ENCODE peak calls at places on chromosomes 2 and 18, in seven cellular contexts. L is CD8-positive, alpha-beta memory T cell; I is GM03348; T is neural progenitor cell; G is stomach; O is GM10248; E is T1000. D is an unnamed sample.

GRCh38 chr18:35581555-35582309 is at the start of gene GALNT1:
- DNase-seq in L (peak; percentile 13), I (peak; percentile 88), T (peak; percentile 62), G (no peak), O (peak; percentile 67), E (no peak), D (no peak)

GRCh38 chr2:240783819-240784621 is 36.0 kb downstream of the KIF1A start:
- DNase-seq in L (no peak), I (no peak), T (no peak), G (no peak), O (no peak), E (no peak), D (no peak)

GRCh38 chr2:223060201-223060825 is 8.3 kb downstream of the KCNE4 start:
- DNase-seq in L (no peak), I (no peak), T (no peak), G (no peak), O (no peak), E (no peak), D (no peak)

GRCh38 chr2:199223791-199224190 is 233.9 kb downstream of the SATB2 start:
- DNase-seq in L (no peak), I (no peak), T (no peak), G (no peak), O (no peak), E (peak; percentile 17), D (no peak)

GRCh38 chr18:80154293-80154692 is 45.2 kb downstream of the ADNP2 start:
- DNase-seq in L (no peak), I (peak; percentile 34), T (peak; percentile 47), G (no peak), O (no peak), E (no peak), D (no peak)

GRCh38 chr2:111618577-111618930 is 265.4 kb downstream of the ANAPC1 start:
- DNase-seq in L (no peak), I (peak; percentile 58), T (no peak), G (no peak), O (no peak), E (no peak), D (no peak)

GRCh38 chr2:41145066-41145465 is 693.2 kb upstream of the SLC8A1 start:
- DNase-seq in L (no peak), I (no peak), T (no peak), G (no peak), O (no peak), E (no peak), D (no peak)

GRCh38 chr18:23890589-23890988 is 124.0 kb upstream of the TTC39C start:
- DNase-seq in L (no peak), I (peak; percentile 68), T (no peak), G (no peak), O (no peak), E (no peak), D (no peak)

GRCh38 chr18:79525556-79526467 is 130.1 kb downstream of the NFATC1 start:
- DNase-seq in L (no peak), I (peak; percentile 60), T (no peak), G (peak; percentile 71), O (no peak), E (no peak), D (no peak)

GRCh38 chr2:26532301-26533250 is 54.7 kb upstream of the OTOF start:
- DNase-seq in L (no peak), I (no peak), T (no peak), G (no peak), O (no peak), E (no peak), D (no peak)

GRCh38 chr2:108927936-108928659 is 60.9 kb downstream of the EDAR start:
- DNase-seq in L (peak; percentile 33), I (peak; percentile 82), T (peak; percentile 72), G (peak; percentile 54), O (peak; percentile 58), E (peak; percentile 13), D (peak; percentile 46)

GRCh38 chr2:149487189-149487588 is 100.4 kb downstream of the MMADHC start:
- DNase-seq in L (no peak), I (no peak), T (no peak), G (no peak), O (no peak), E (no peak), D (no peak)

GRCh38 chr2:24058887-24059286 is 9.3 kb downstream of the FKBP1B start:
- DNase-seq in L (no peak), I (no peak), T (no peak), G (no peak), O (no peak), E (no peak), D (no peak)

GRCh38 chr2:29117636-29118303 is 2.6 kb downstream of the CLIP4 start:
- DNase-seq in L (no peak), I (peak; percentile 55), T (no peak), G (no peak), O (no peak), E (no peak), D (no peak)

GRCh38 chr2:236979664-236980063 is 106.0 kb upstream of the COPS8 start:
- DNase-seq in L (no peak), I (no peak), T (no peak), G (no peak), O (no peak), E (no peak), D (no peak)

GRCh38 chr2:67503066-67503795 is 106.1 kb downstream of the ETAA1 start:
- DNase-seq in L (no peak), I (peak; percentile 72), T (no peak), G (no peak), O (no peak), E (no peak), D (no peak)

GRCh38 chr2:42100696-42101585 is 53.1 kb downstream of the PKDCC start:
- DNase-seq in L (peak; percentile 80), I (peak; percentile 91), T (peak; percentile 77), G (peak; percentile 75), O (peak; percentile 62), E (no peak), D (no peak)

GRCh38 chr2:109124982-109125594 is 3.9 kb upstream of the SH3RF3 start:
- DNase-seq in L (no peak), I (no peak), T (no peak), G (no peak), O (no peak), E (peak; percentile 17), D (no peak)